ENCODE peak calls at places on chromosomes 6 and 20, in ten cellular contexts. X is KBM-7, N is body of pancreas, Y is endothelial cell, R is posterior cingulate gyrus, Z is T-helper 2 cell, E is upper lobe of right lung, F is uterus, U is cardiac septum, L is SK-N-SH. O is an unnamed sample.

GRCh38 chr6:7545509-7546369 is 4.3 kb downstream of the DSP start:
- DNase-seq in Z (no peak), U (no peak), N (no peak), R (no peak), X (no peak), L (no peak), Y (no peak), E (no peak), F (no peak), O (no peak)

GRCh38 chr20:11986954-11987353 is 69.3 kb downstream of the BTBD3 start:
- DNase-seq in Z (no peak), E (no peak), X (no peak), F (no peak), L (no peak), Y (no peak), N (no peak), U (no peak), R (no peak), O (no peak)

GRCh38 chr20:44504402-44505309 is 17.2 kb downstream of the SERINC3 start:
- DNase-seq in R (no peak), U (no peak), E (no peak), Y (no peak), L (no peak), X (no peak), F (no peak), N (no peak), Z (no peak), O (no peak)

GRCh38 chr6:42338573-42339218 is 113.0 kb downstream of the TRERF1 start:
- DNase-seq in F (no peak), Y (no peak), E (no peak), Z (no peak), U (no peak), N (no peak), X (no peak), L (no peak), R (no peak), O (peak; percentile 75)

GRCh38 chr20:4808872-4809271 is 87.2 kb downstream of the PRND start:
- DNase-seq in Y (no peak), U (no peak), N (no peak), F (no peak), Z (no peak), R (no peak), E (no peak), L (no peak), X (no peak), O (no peak)

GRCh38 chr6:157054531-157054979 is 268.8 kb downstream of the TMEM242 start:
- DNase-seq in F (no peak), Y (no peak), N (no peak), L (no peak), U (no peak), Z (peak; percentile 78), R (no peak), E (no peak), X (peak; percentile 57), O (no peak)

GRCh38 chr6:146620655-146621054 is 21.9 kb downstream of the ADGB start:
- DNase-seq in E (no peak), N (no peak), F (no peak), L (no peak), R (no peak), X (no peak), Z (no peak), Y (no peak), U (no peak), O (no peak)

GRCh38 chr20:58511364-58511763 is 3.8 kb downstream of the APCDD1L start:
- DNase-seq in Z (no peak), U (no peak), R (no peak), X (no peak), L (peak; percentile 48), F (no peak), N (no peak), Y (no peak), E (no peak), O (peak; percentile 6)

GRCh38 chr20:63073738-63074065 is 66.9 kb upstream of the BHLHE23 start:
- DNase-seq in R (no peak), X (no peak), L (no peak), Z (no peak), Y (no peak), U (no peak), E (peak; percentile 38), F (no peak), N (peak; percentile 2), O (no peak)